ENCODE peak calls at places on chromosomes 5 and 9, in seven cellular contexts. One of them, this sample, is unnamed.

GRCh38 chr9:100375677-100376076 is 22.9 kb upstream of the TEX10 start:
- DNase-seq in GM12891: no peak
- DNase-seq in GM12878: no peak
- DNase-seq in HL-60: no peak
- DNase-seq in K562: no peak
- DNase-seq in HCT116: no peak
- DNase-seq in transverse colon: no peak
- DNase-seq in this sample: no peak

GRCh38 chr5:62362701-62363100 is 41.0 kb downstream of the DIMT1 start:
- DNase-seq in transverse colon: no peak
- DNase-seq in HCT116: no peak
- DNase-seq in HL-60: no peak
- DNase-seq in GM12891: no peak
- DNase-seq in GM12878: no peak
- DNase-seq in K562: no peak
- DNase-seq in this sample: no peak

GRCh38 chr5:80711938-80712337 is 57.2 kb upstream of the DHFR start:
- DNase-seq in transverse colon: no peak
- DNase-seq in GM12878: no peak
- DNase-seq in GM12891: no peak
- DNase-seq in HL-60: no peak
- DNase-seq in K562: peak
- DNase-seq in HCT116: peak
- DNase-seq in this sample: peak

GRCh38 chr9:13014484-13014883 is 239.7 kb downstream of the LURAP1L start:
- DNase-seq in GM12891: no peak
- DNase-seq in K562: no peak
- DNase-seq in transverse colon: no peak
- DNase-seq in HCT116: no peak
- DNase-seq in HL-60: no peak
- DNase-seq in GM12878: no peak
- DNase-seq in this sample: no peak

GRCh38 chr9:92736816-92737606 is 27.6 kb downstream of the BICD2 start:
- DNase-seq in K562: no peak
- DNase-seq in HL-60: no peak
- DNase-seq in HCT116: no peak
- DNase-seq in GM12878: no peak
- DNase-seq in GM12891: no peak
- DNase-seq in transverse colon: no peak
- DNase-seq in this sample: no peak

GRCh38 chr5:60945760-60946253 is 802 bp downstream of the NDUFAF2 start:
- DNase-seq in K562: peak
- DNase-seq in GM12891: no peak
- DNase-seq in HL-60: no peak
- DNase-seq in transverse colon: no peak
- DNase-seq in HCT116: no peak
- DNase-seq in GM12878: peak
- DNase-seq in this sample: peak

GRCh38 chr5:151676719-151677118 is 10.0 kb downstream of the SPARC start:
- DNase-seq in GM12891: no peak
- DNase-seq in HL-60: no peak
- DNase-seq in transverse colon: no peak
- DNase-seq in K562: no peak
- DNase-seq in GM12878: no peak
- DNase-seq in HCT116: no peak
- DNase-seq in this sample: no peak

GRCh38 chr5:61625682-61626620 is 293.9 kb downstream of the ZSWIM6 start:
- DNase-seq in HCT116: no peak
- DNase-seq in K562: peak
- DNase-seq in GM12891: peak
- DNase-seq in GM12878: no peak
- DNase-seq in transverse colon: peak
- DNase-seq in HL-60: peak
- DNase-seq in this sample: no peak

GRCh38 chr5:80967500-80968181 is 7.5 kb downstream of the RASGRF2 start:
- DNase-seq in transverse colon: peak
- DNase-seq in HCT116: no peak
- DNase-seq in GM12891: no peak
- DNase-seq in K562: no peak
- DNase-seq in HL-60: no peak
- DNase-seq in GM12878: no peak
- DNase-seq in this sample: no peak

GRCh38 chr5:25448190-25448621 is 803.4 kb upstream of the CDH10 start:
- DNase-seq in GM12878: no peak
- DNase-seq in transverse colon: no peak
- DNase-seq in HCT116: no peak
- DNase-seq in GM12891: no peak
- DNase-seq in K562: no peak
- DNase-seq in HL-60: no peak
- DNase-seq in this sample: no peak

GRCh38 chr9:79780559-79780958 is 208.8 kb downstream of the TLE4 start:
- DNase-seq in transverse colon: no peak
- DNase-seq in HCT116: no peak
- DNase-seq in GM12891: no peak
- DNase-seq in K562: no peak
- DNase-seq in GM12878: no peak
- DNase-seq in HL-60: no peak
- DNase-seq in this sample: no peak

GRCh38 chr5:1460054-1460682 is 14.9 kb upstream of the SLC6A3 start:
- DNase-seq in K562: no peak
- DNase-seq in HL-60: no peak
- DNase-seq in GM12878: no peak
- DNase-seq in GM12891: no peak
- DNase-seq in transverse colon: no peak
- DNase-seq in HCT116: no peak
- DNase-seq in this sample: peak

GRCh38 chr9:35553670-35554543 is 51.2 kb upstream of the TESK1 start:
- DNase-seq in GM12878: peak
- DNase-seq in GM12891: peak
- DNase-seq in HCT116: peak
- DNase-seq in transverse colon: peak
- DNase-seq in HL-60: peak
- DNase-seq in K562: peak
- DNase-seq in this sample: peak

GRCh38 chr5:53936481-53937352 is 373.7 kb downstream of the ARL15 start:
- DNase-seq in HL-60: no peak
- DNase-seq in transverse colon: no peak
- DNase-seq in HCT116: no peak
- DNase-seq in GM12878: no peak
- DNase-seq in K562: no peak
- DNase-seq in GM12891: no peak
- DNase-seq in this sample: peak

GRCh38 chr5:66198837-66199236 is 54.7 kb downstream of the SREK1 start:
- DNase-seq in GM12891: no peak
- DNase-seq in GM12878: no peak
- DNase-seq in transverse colon: no peak
- DNase-seq in HL-60: no peak
- DNase-seq in K562: no peak
- DNase-seq in HCT116: no peak
- DNase-seq in this sample: no peak

GRCh38 chr5:172496671-172497371 is 42.5 kb upstream of the SH3PXD2B start:
- DNase-seq in GM12891: no peak
- DNase-seq in GM12878: no peak
- DNase-seq in HL-60: no peak
- DNase-seq in transverse colon: no peak
- DNase-seq in HCT116: no peak
- DNase-seq in K562: no peak
- DNase-seq in this sample: peak

GRCh38 chr5:35120745-35121144 is 73.0 kb upstream of the AGXT2 start:
- DNase-seq in HCT116: no peak
- DNase-seq in GM12878: no peak
- DNase-seq in K562: no peak
- DNase-seq in transverse colon: no peak
- DNase-seq in GM12891: no peak
- DNase-seq in HL-60: no peak
- DNase-seq in this sample: no peak

GRCh38 chr9:86073839-86074238 is 25.5 kb downstream of the GOLM1 start:
- DNase-seq in HL-60: no peak
- DNase-seq in transverse colon: no peak
- DNase-seq in K562: no peak
- DNase-seq in GM12878: no peak
- DNase-seq in GM12891: no peak
- DNase-seq in HCT116: no peak
- DNase-seq in this sample: no peak

GRCh38 chr5:111447822-111448221 is 64.5 kb downstream of the STARD4 start:
- DNase-seq in HCT116: no peak
- DNase-seq in K562: no peak
- DNase-seq in HL-60: no peak
- DNase-seq in GM12878: no peak
- DNase-seq in transverse colon: no peak
- DNase-seq in GM12891: no peak
- DNase-seq in this sample: no peak

GRCh38 chr9:109264865-109265532 is 55.9 kb downstream of the EPB41L4B start:
- DNase-seq in HL-60: no peak
- DNase-seq in GM12878: no peak
- DNase-seq in K562: no peak
- DNase-seq in HCT116: no peak
- DNase-seq in GM12891: no peak
- DNase-seq in transverse colon: peak
- DNase-seq in this sample: peak

GRCh38 chr9:18459958-18460584 is 13.9 kb upstream of the ADAMTSL1 start:
- DNase-seq in HCT116: no peak
- DNase-seq in GM12878: no peak
- DNase-seq in transverse colon: no peak
- DNase-seq in GM12891: no peak
- DNase-seq in K562: no peak
- DNase-seq in HL-60: no peak
- DNase-seq in this sample: no peak

GRCh38 chr5:2298746-2299145 is 416.0 kb upstream of the IRX4 start:
- DNase-seq in HCT116: no peak
- DNase-seq in transverse colon: no peak
- DNase-seq in HL-60: no peak
- DNase-seq in K562: no peak
- DNase-seq in GM12878: no peak
- DNase-seq in GM12891: no peak
- DNase-seq in this sample: no peak

GRCh38 chr5:33816791-33817190 is 75.0 kb downstream of the ADAMTS12 start:
- DNase-seq in HCT116: no peak
- DNase-seq in GM12891: no peak
- DNase-seq in transverse colon: no peak
- DNase-seq in HL-60: no peak
- DNase-seq in GM12878: no peak
- DNase-seq in K562: no peak
- DNase-seq in this sample: no peak

GRCh38 chr5:44574626-44575025 is 185.4 kb upstream of the FGF10 start:
- DNase-seq in GM12878: no peak
- DNase-seq in K562: no peak
- DNase-seq in HL-60: no peak
- DNase-seq in GM12891: no peak
- DNase-seq in HCT116: no peak
- DNase-seq in transverse colon: no peak
- DNase-seq in this sample: no peak

DNA sequence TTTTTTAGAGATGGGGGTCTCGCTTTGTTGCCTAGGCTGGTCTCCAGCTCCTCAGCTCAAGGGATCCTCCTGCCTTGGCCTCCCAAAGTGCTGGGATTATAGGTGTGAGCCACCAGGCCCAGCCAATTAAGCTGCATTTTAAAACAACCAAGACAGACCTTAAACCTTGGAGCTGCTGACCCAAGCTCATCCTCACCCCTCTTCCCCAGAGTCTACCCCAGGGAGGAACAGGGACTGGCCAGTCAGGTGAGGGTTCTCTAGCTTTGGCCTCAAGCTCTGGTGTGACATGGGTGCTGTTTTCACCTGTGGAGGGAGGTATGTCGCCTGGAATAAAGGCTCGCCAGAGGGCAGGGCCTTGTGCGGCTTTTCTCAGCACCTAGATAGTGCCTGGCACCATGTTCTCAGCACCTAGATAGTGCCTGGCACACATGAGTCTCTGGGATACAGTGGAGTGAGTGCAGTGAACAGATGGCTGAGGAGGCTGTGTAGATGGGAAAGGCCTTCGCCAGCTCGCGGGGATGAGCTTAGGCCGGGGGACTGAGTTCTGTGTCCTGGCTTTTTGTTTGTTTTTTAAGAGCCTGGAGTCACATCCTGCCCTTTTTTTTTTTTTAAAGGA is 7.4 kb downstream of the CDK9 start:
- DNase-seq in transverse colon: no peak
- DNase-seq in K562: peak
- DNase-seq in GM12891: no peak
- DNase-seq in HL-60: no peak
- DNase-seq in GM12878: no peak
- DNase-seq in HCT116: no peak
- DNase-seq in this sample: no peak
- TF ChIP-seq POLR2AphosphoS5 in transverse colon: no peak
- TF ChIP-seq POLR2AphosphoS5 in K562: peak
- TF ChIP-seq POLR2AphosphoS5 in GM12891: peak
- TF ChIP-seq POLR2AphosphoS5 in HL-60: no peak
- TF ChIP-seq POLR2AphosphoS5 in GM12878: peak
- TF ChIP-seq POLR2AphosphoS5 in HCT116: peak
- TF ChIP-seq POLR2AphosphoS5 in this sample: peak

GRCh38 chr9:113913426-113914195 is 37.5 kb downstream of the ZNF618 start:
- DNase-seq in transverse colon: no peak
- DNase-seq in HL-60: no peak
- DNase-seq in HCT116: no peak
- DNase-seq in K562: no peak
- DNase-seq in GM12891: no peak
- DNase-seq in GM12878: no peak
- DNase-seq in this sample: no peak
- TF ChIP-seq POLR2AphosphoS5 in transverse colon: no peak
- TF ChIP-seq POLR2AphosphoS5 in HL-60: no peak
- TF ChIP-seq POLR2AphosphoS5 in HCT116: no peak
- TF ChIP-seq POLR2AphosphoS5 in K562: no peak
- TF ChIP-seq POLR2AphosphoS5 in GM12891: no peak
- TF ChIP-seq POLR2AphosphoS5 in GM12878: no peak
- TF ChIP-seq POLR2AphosphoS5 in this sample: no peak

GRCh38 chr5:181189363-181189961 is 15.5 kb downstream of the TRIM7 start:
- DNase-seq in GM12891: no peak
- DNase-seq in HL-60: no peak
- DNase-seq in K562: peak
- DNase-seq in transverse colon: peak
- DNase-seq in GM12878: no peak
- DNase-seq in HCT116: no peak
- DNase-seq in this sample: no peak

GRCh38 chr5:181186902-181187499 is 18.0 kb downstream of the TRIM7 start:
- DNase-seq in K562: peak
- DNase-seq in GM12878: no peak
- DNase-seq in HL-60: no peak
- DNase-seq in HCT116: no peak
- DNase-seq in transverse colon: no peak
- DNase-seq in GM12891: no peak
- DNase-seq in this sample: no peak

GRCh38 chr5:181186022-181186421 is 19.0 kb downstream of the TRIM7 start:
- DNase-seq in GM12891: no peak
- DNase-seq in HCT116: no peak
- DNase-seq in transverse colon: no peak
- DNase-seq in HL-60: no peak
- DNase-seq in K562: no peak
- DNase-seq in GM12878: no peak
- DNase-seq in this sample: no peak

GRCh38 chr5:181188700-181189362 is 16.2 kb downstream of the TRIM7 start:
- DNase-seq in HCT116: peak
- DNase-seq in GM12891: no peak
- DNase-seq in HL-60: peak
- DNase-seq in GM12878: peak
- DNase-seq in transverse colon: peak
- DNase-seq in K562: peak
- DNase-seq in this sample: peak

GRCh38 chr5:181187500-181188213 is 17.3 kb downstream of the TRIM7 start:
- DNase-seq in transverse colon: peak
- DNase-seq in K562: peak
- DNase-seq in GM12878: no peak
- DNase-seq in HCT116: peak
- DNase-seq in HL-60: peak
- DNase-seq in GM12891: no peak
- DNase-seq in this sample: peak
- TF ChIP-seq POLR2AphosphoS5 in transverse colon: no peak
- TF ChIP-seq POLR2AphosphoS5 in K562: no peak
- TF ChIP-seq POLR2AphosphoS5 in GM12878: no peak
- TF ChIP-seq POLR2AphosphoS5 in HCT116: no peak
- TF ChIP-seq POLR2AphosphoS5 in HL-60: no peak
- TF ChIP-seq POLR2AphosphoS5 in GM12891: no peak
- TF ChIP-seq POLR2AphosphoS5 in this sample: no peak

GRCh38 chr9:134811079-134811672 is 69.4 kb upstream of the FCN2 start:
- DNase-seq in K562: no peak
- DNase-seq in HCT116: no peak
- DNase-seq in HL-60: no peak
- DNase-seq in GM12878: no peak
- DNase-seq in transverse colon: no peak
- DNase-seq in GM12891: no peak
- DNase-seq in this sample: no peak
- TF ChIP-seq POLR2AphosphoS5 in K562: no peak
- TF ChIP-seq POLR2AphosphoS5 in HCT116: no peak
- TF ChIP-seq POLR2AphosphoS5 in HL-60: no peak
- TF ChIP-seq POLR2AphosphoS5 in GM12878: no peak
- TF ChIP-seq POLR2AphosphoS5 in transverse colon: no peak
- TF ChIP-seq POLR2AphosphoS5 in GM12891: no peak
- TF ChIP-seq POLR2AphosphoS5 in this sample: no peak

This sample was measured in SK-N-SH.